ENCODE peak calls at places on chromosomes 6 and 20, in eight cellular contexts. P is stimulated activated CD8-positive, alpha-beta memory T cell treated with anti-CD3 and anti-CD28 coated beads, Interleukin-12 subunit alpha, Interleukin-12 subunit beta, amount 100 ng/mL, for 4 hours; H is HCT116; A is fibroblast of gingiva; D is activated CD4-positive, CD25-positive, alpha-beta regulatory T cell; I is memory B cell; Z is NCI-H2081; U is activated T-cell treated with anti-CD3 and anti-CD28 coated beads, Interleukin-2, amount 50 U/mL, for 4 hours. Y is an unnamed sample.
A peak's percentile ranks its signal among the peaks of the same experiment; 100 is the strongest.

GRCh38 chr6:144624246-144624645 is 339.1 kb downstream of the UTRN start:
- DNase-seq in Z (no peak), I (no peak), A (no peak), D (no peak), H (no peak), U (no peak), P (no peak), Y (no peak)

GRCh38 chr20:55893031-55893430 is 112.3 kb downstream of the CBLN4 start:
- DNase-seq in D (no peak), H (no peak), U (no peak), A (no peak), P (no peak), I (no peak), Z (no peak), Y (no peak)

GRCh38 chr6:3139090-3139903 is 18.0 kb downstream of the TUBB2A start:
- DNase-seq in A (peak; percentile 71), I (no peak), D (no peak), H (no peak), Z (peak; percentile 74), U (no peak), P (no peak), Y (no peak)

GRCh38 chr6:106825156-106825555 is 149.4 kb downstream of the CD24 start:
- DNase-seq in H (no peak), U (no peak), A (no peak), P (no peak), D (no peak), I (no peak), Z (no peak), Y (no peak)

GRCh38 chr6:99951016-99951805 is 42.8 kb downstream of the MCHR2 start:
- DNase-seq in A (no peak), Z (no peak), D (no peak), H (no peak), P (no peak), U (no peak), I (no peak), Y (no peak)

GRCh38 chr6:5338177-5338960 is 77.1 kb downstream of the FARS2 start:
- DNase-seq in H (no peak), Z (no peak), A (no peak), U (no peak), D (no peak), I (no peak), P (no peak), Y (no peak)

GRCh38 chr6:21909321-21909720 is 315.8 kb downstream of the SOX4 start:
- DNase-seq in A (no peak), U (no peak), D (no peak), H (no peak), P (no peak), Z (no peak), I (no peak), Y (no peak)

GRCh38 chr6:39239527-39240154 is 10.4 kb upstream of the KCNK5 start:
- DNase-seq in D (no peak), I (no peak), A (no peak), U (no peak), P (no peak), Z (no peak), H (no peak), Y (no peak)

GRCh38 chr6:133595076-133595868 is 293.6 kb upstream of the TCF21 start:
- DNase-seq in D (no peak), U (no peak), H (no peak), I (no peak), P (no peak), Z (no peak), A (peak; percentile 49), Y (no peak)

GRCh38 chr6:138278326-138278725 is 60.0 kb upstream of the PBOV1 start:
- DNase-seq in Z (no peak), I (no peak), P (no peak), D (no peak), H (no peak), A (peak; percentile 31), U (no peak), Y (no peak)

GRCh38 chr20:33443006-33443511 is 504 bp downstream of the SNTA1 start:
- DNase-seq in Z (no peak), D (peak; percentile 38), H (no peak), I (peak; percentile 13), A (no peak), P (no peak), U (peak; percentile 12), Y (peak; percentile 14)

GRCh38 chr6:34370371-34370770 is 22.1 kb downstream of the NUDT3 start:
- DNase-seq in P (no peak), D (no peak), U (no peak), A (no peak), H (no peak), I (no peak), Z (no peak), Y (no peak)

GRCh38 chr6:82589509-82590206 is 226.0 kb downstream of the TPBG start:
- DNase-seq in P (no peak), D (no peak), A (peak; percentile 46), U (no peak), H (peak; percentile 70), I (no peak), Z (peak; percentile 16), Y (no peak)

GRCh38 chr20:61812771-61813485 is 252.8 kb downstream of the TAF4 start:
- DNase-seq in P (no peak), U (no peak), D (no peak), I (no peak), A (no peak), Z (no peak), H (no peak), Y (no peak)

GRCh38 chr6:166515072-166515810 is 71.2 kb downstream of the RAMACL start:
- DNase-seq in U (peak; percentile 50), A (peak; percentile 73), I (no peak), D (peak; percentile 14), Z (no peak), P (peak; percentile 39), H (peak; percentile 55), Y (no peak)

GRCh38 chr6:30091577-30092381 is 16.2 kb upstream of the RNF39 start:
- DNase-seq in U (no peak), I (no peak), D (no peak), A (peak; percentile 66), P (no peak), H (peak; percentile 85), Z (no peak), Y (no peak)